ENCODE peak calls at places on chromosomes 7 and 10, in four cellular contexts. N, Q, U and E are unnamed samples.

GRCh38 chr10:48452879-48453412 is 146.5 kb downstream of the MAPK8 start:
- DNase-seq in U (no peak), N (no peak), Q (no peak), E (no peak)

GRCh38 chr7:55185321-55185802 is 166.5 kb downstream of the EGFR start:
- DNase-seq in Q (no peak), N (no peak), U (no peak), E (no peak)

GRCh38 chr10:42864575-42864974 is 82.0 kb downstream of the BMS1 start:
- DNase-seq in U (peak), N (no peak), Q (no peak), E (no peak)

GRCh38 chr10:43262043-43262901 is 4.6 kb downstream of the RASGEF1A start:
- DNase-seq in U (no peak), N (no peak), Q (peak), E (no peak)

GRCh38 chr10:60572511-60573194 is 183.0 kb upstream of the ANK3 start:
- DNase-seq in Q (no peak), U (peak), N (no peak), E (no peak)

GRCh38 chr7:133511242-133511641 is 258.4 kb downstream of the EXOC4 start:
- DNase-seq in Q (no peak), N (no peak), U (no peak), E (no peak)

GRCh38 chr10:14009315-14010082 is 321.2 kb downstream of the FRMD4A start:
- DNase-seq in N (no peak), Q (no peak), U (no peak), E (peak)

GRCh38 chr10:28559661-28560060 is 26.7 kb downstream of the WAC start:
- DNase-seq in Q (no peak), N (no peak), U (no peak), E (no peak)

GRCh38 chr10:3720228-3721019 is 64.6 kb downstream of the KLF6 start:
- DNase-seq in U (peak), Q (no peak), N (no peak), E (no peak)

GRCh38 chr7:9201928-9202327 is 768.5 kb downstream of the NXPH1 start:
- DNase-seq in Q (no peak), U (no peak), N (no peak), E (no peak)

GRCh38 chr10:1206101-1206500 is 149.9 kb downstream of the WDR37 start:
- DNase-seq in U (no peak), N (no peak), Q (no peak), E (no peak)

GRCh38 chr7:129950191-129950940 is 2.4 kb downstream of the UBE2H start:
- DNase-seq in Q (no peak), N (no peak), U (no peak), E (peak)

GRCh38 chr7:22442887-22443369 is 57.1 kb downstream of the STEAP1B start:
- DNase-seq in U (no peak), Q (no peak), N (no peak), E (no peak)

GRCh38 chr7:22445871-22446270 is 54.1 kb downstream of the STEAP1B start:
- DNase-seq in U (no peak), N (no peak), Q (no peak), E (no peak)

GRCh38 chr7:22443370-22444180 is 56.4 kb downstream of the STEAP1B start:
- DNase-seq in U (peak), N (no peak), Q (peak), E (no peak)

GRCh38 chr7:22445140-22445722 is 54.8 kb downstream of the STEAP1B start:
- DNase-seq in Q (no peak), U (no peak), N (no peak), E (no peak)

GRCh38 chr7:22444181-22444966 is 55.6 kb downstream of the STEAP1B start:
- DNase-seq in N (no peak), Q (no peak), U (peak), E (no peak)
- TF ChIP-seq POLR2AphosphoS2 in N (no peak), Q (no peak), U (no peak), E (no peak)

GRCh38 chr7:74027683-74028320 is at the start of gene ELN:
- DNase-seq in N (no peak), Q (no peak), U (no peak), E (no peak)
- TF ChIP-seq CEBPB in N (no peak), Q (no peak), U (no peak), E (no peak)

DNA sequence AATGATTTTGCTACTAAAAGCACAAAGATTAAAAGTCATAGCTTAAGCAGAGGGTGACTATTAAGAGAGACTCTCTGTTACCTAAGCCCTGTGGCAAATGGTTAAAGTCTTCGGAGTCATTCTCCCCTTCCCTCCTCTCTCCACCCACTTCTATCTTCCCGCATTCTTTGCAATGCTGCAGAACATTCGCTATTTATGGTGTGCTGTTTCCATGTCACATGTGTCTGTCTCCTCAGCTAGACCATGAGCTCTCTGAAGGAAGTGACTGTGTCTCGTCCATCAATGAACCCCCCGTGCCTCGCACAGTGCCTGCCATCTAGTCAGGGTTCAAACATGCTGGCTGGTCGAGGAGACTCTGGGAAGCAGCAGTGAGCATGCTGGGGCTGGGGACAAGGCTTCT is 272.4 kb downstream of the USP6NL start:
- DNase-seq in N (no peak), Q (no peak), U (no peak), E (no peak)
- TF ChIP-seq POLR2AphosphoS2 in N (no peak), Q (no peak), U (no peak), E (no peak)

GRCh38 chr10:121418126-121418777 is 180.0 kb downstream of the FGFR2 start:
- DNase-seq in U (no peak), N (no peak), Q (no peak), E (no peak)
- TF ChIP-seq CEBPB in U (no peak), N (no peak), Q (no peak), E (no peak)

GRCh38 chr7:28686418-28686800 is 271.7 kb downstream of the TRIL start:
- DNase-seq in N (no peak), U (no peak), Q (no peak), E (no peak)
- TF ChIP-seq POLR2AphosphoS2 in N (no peak), U (no peak), Q (no peak), E (no peak)